ENCODE peak calls at places on chromosomes 1 and 21, in nine cellular contexts. J, E, F, C, W, H, P, B and S are unnamed samples.

GRCh38 chr1:204487256-204487615 is 7.4 kb downstream of the PIK3C2B start:
- DNase-seq in J (no peak), E (no peak), F (no peak), C (no peak), W (no peak), H (no peak), P (no peak), B (peak), S (no peak)

GRCh38 chr21:14076143-14076806 is 134.5 kb downstream of the LIPI start:
- DNase-seq in J (no peak), E (no peak), F (no peak), C (no peak), W (no peak), H (peak), P (no peak), B (no peak), S (no peak)

GRCh38 chr1:78715181-78715661 is 65.6 kb downstream of the IFI44 start:
- DNase-seq in J (no peak), E (no peak), F (no peak), C (no peak), W (no peak), H (peak), P (peak), B (no peak), S (no peak)

GRCh38 chr1:93395195-93395594 is 49.5 kb downstream of the DR1 start:
- DNase-seq in J (no peak), E (no peak), F (no peak), C (no peak), W (no peak), H (peak), P (peak), B (peak), S (no peak)

GRCh38 chr1:180188679-180189175 is 34.1 kb downstream of the QSOX1 start:
- DNase-seq in J (no peak), E (no peak), F (no peak), C (no peak), W (peak), H (no peak), P (no peak), B (no peak), S (no peak)

GRCh38 chr21:41761211-41762181 is 5.4 kb downstream of the RIPK4 start:
- DNase-seq in J (peak), E (peak), F (no peak), C (no peak), W (no peak), H (peak), P (no peak), B (no peak), S (peak)

GRCh38 chr21:45542667-45543370 is 579 bp upstream of the SLC19A1 start:
- DNase-seq in J (peak), E (no peak), F (no peak), C (no peak), W (no peak), H (no peak), P (no peak), B (no peak), S (no peak)

GRCh38 chr1:84377480-84378095 is 20.7 kb upstream of the DNASE2B start:
- DNase-seq in J (no peak), E (no peak), F (no peak), C (no peak), W (no peak), H (peak), P (peak), B (peak), S (no peak)

GRCh38 chr1:152167835-152168534 is 9.0 kb upstream of the RPTN start:
- DNase-seq in J (no peak), E (no peak), F (no peak), C (no peak), W (no peak), H (peak), P (peak), B (peak), S (no peak)

GRCh38 chr1:170096806-170097340 is 22.4 kb upstream of the KIFAP3 start:
- DNase-seq in J (no peak), E (no peak), F (no peak), C (no peak), W (peak), H (no peak), P (no peak), B (no peak), S (no peak)

GRCh38 chr1:58942759-58943191 is 158.9 kb upstream of the JUN start:
- DNase-seq in J (no peak), E (no peak), F (no peak), C (no peak), W (no peak), H (no peak), P (no peak), B (no peak), S (no peak)

GRCh38 chr1:60982539-60982938 is 99.8 kb upstream of the NFIA start:
- DNase-seq in J (no peak), E (no peak), F (no peak), C (no peak), W (no peak), H (no peak), P (no peak), B (no peak), S (no peak)

GRCh38 chr1:216223521-216223920 is 199.7 kb downstream of the USH2A start:
- DNase-seq in J (no peak), E (no peak), F (no peak), C (no peak), W (no peak), H (no peak), P (peak), B (no peak), S (no peak)

GRCh38 chr1:13666317-13666716 is 33.7 kb upstream of the PRDM2 start:
- DNase-seq in J (no peak), E (no peak), F (no peak), C (no peak), W (peak), H (no peak), P (no peak), B (no peak), S (no peak)

GRCh38 chr1:9165396-9165795 is 36.5 kb upstream of the GPR157 start:
- DNase-seq in J (no peak), E (no peak), F (no peak), C (no peak), W (no peak), H (no peak), P (no peak), B (no peak), S (no peak)

GRCh38 chr1:31939484-31940329 is 1.5 kb upstream of the PTP4A2 start:
- DNase-seq in J (peak), E (no peak), F (no peak), C (no peak), W (no peak), H (peak), P (peak), B (peak), S (no peak)